ENCODE peak calls at places on chromosomes 3 and 15, in five cellular contexts. One of them, this sample, is unnamed. For H3K4me1, the result is how much of the 10 kb centered on the place peaks cover.

GRCh38 chr3:152314677-152315353 is 46.1 kb downstream of the MBNL1 start:
- DNase-seq in CD8-positive, alpha-beta memory T cell: no peak
- DNase-seq in GM23248: no peak
- DNase-seq in DND-41: no peak
- DNase-seq in mucosa of descending colon: no peak
- DNase-seq in this sample: no peak

GRCh38 chr3:72974956-72975355 is 21.7 kb upstream of the PPP4R2 start:
- DNase-seq in mucosa of descending colon: no peak
- DNase-seq in DND-41: no peak
- DNase-seq in GM23248: no peak
- DNase-seq in CD8-positive, alpha-beta memory T cell: no peak
- DNase-seq in this sample: no peak

GRCh38 chr3:171994646-171995441 is 44.5 kb upstream of the FNDC3B start:
- DNase-seq in mucosa of descending colon: no peak
- DNase-seq in DND-41: no peak
- DNase-seq in GM23248: peak
- DNase-seq in CD8-positive, alpha-beta memory T cell: no peak
- DNase-seq in this sample: no peak

GRCh38 chr15:48021336-48022086 is 99.3 kb upstream of the SLC24A5 start:
- DNase-seq in GM23248: peak
- DNase-seq in mucosa of descending colon: no peak
- DNase-seq in CD8-positive, alpha-beta memory T cell: no peak
- DNase-seq in DND-41: no peak
- DNase-seq in this sample: no peak

GRCh38 chr3:99783009-99783573 is 34.6 kb upstream of the CMSS1 start:
- DNase-seq in CD8-positive, alpha-beta memory T cell: no peak
- DNase-seq in mucosa of descending colon: no peak
- DNase-seq in DND-41: no peak
- DNase-seq in GM23248: peak
- DNase-seq in this sample: no peak

GRCh38 chr3:21718161-21718765 is 32.7 kb downstream of the ZNF385D start:
- DNase-seq in GM23248: peak
- DNase-seq in CD8-positive, alpha-beta memory T cell: no peak
- DNase-seq in DND-41: no peak
- DNase-seq in mucosa of descending colon: no peak
- DNase-seq in this sample: no peak

GRCh38 chr3:148992027-148992634 is 791 bp downstream of the GYG1 start:
- DNase-seq in CD8-positive, alpha-beta memory T cell: no peak
- DNase-seq in mucosa of descending colon: peak
- DNase-seq in DND-41: no peak
- DNase-seq in GM23248: peak
- DNase-seq in this sample: peak

GRCh38 chr3:183073839-183074615 is 25.3 kb downstream of the MCCC1 start:
- DNase-seq in DND-41: no peak
- DNase-seq in CD8-positive, alpha-beta memory T cell: no peak
- DNase-seq in GM23248: peak
- DNase-seq in mucosa of descending colon: no peak
- DNase-seq in this sample: no peak

GRCh38 chr15:78715439-78715838 is 74.4 kb upstream of the CHRNB4 start:
- DNase-seq in mucosa of descending colon: no peak
- DNase-seq in CD8-positive, alpha-beta memory T cell: no peak
- DNase-seq in DND-41: no peak
- DNase-seq in GM23248: peak
- DNase-seq in this sample: no peak

GRCh38 chr15:83919319-83919830 is 265.5 kb downstream of the ADAMTSL3 start:
- DNase-seq in mucosa of descending colon: no peak
- DNase-seq in DND-41: no peak
- DNase-seq in GM23248: no peak
- DNase-seq in CD8-positive, alpha-beta memory T cell: no peak
- DNase-seq in this sample: no peak

DNA sequence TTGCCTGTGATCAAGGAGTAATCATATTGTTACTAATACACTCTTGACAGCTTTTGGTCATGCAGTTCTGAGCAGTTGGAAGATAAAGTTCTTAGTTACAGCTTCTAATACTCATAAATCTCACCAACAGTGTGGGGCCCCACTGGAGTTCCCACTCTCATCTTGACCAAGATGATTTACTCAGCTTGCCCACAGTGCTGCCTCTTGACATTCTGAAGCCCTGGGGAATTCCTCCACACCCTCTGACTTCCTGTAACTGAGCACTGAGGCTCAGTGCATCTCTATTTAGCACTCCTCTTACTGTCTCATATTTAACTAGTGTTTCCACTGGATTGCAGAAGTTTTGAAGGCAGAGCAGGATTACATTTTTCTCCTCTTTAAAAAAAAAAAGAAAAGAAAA is 1.9 kb upstream of the ARL6IP5 start:
- DNase-seq in GM23248: peak
- DNase-seq in mucosa of descending colon: no peak
- DNase-seq in CD8-positive, alpha-beta memory T cell: peak
- DNase-seq in DND-41: peak
- DNase-seq in this sample: no peak
- H3K4me1 ChIP-seq in GM23248: half or more
- H3K4me1 ChIP-seq in mucosa of descending colon: under half
- H3K4me1 ChIP-seq in CD8-positive, alpha-beta memory T cell: half or more
- H3K4me1 ChIP-seq in DND-41: half or more
- H3K4me1 ChIP-seq in this sample: under half

GRCh38 chr3:193346259-193346658 is 32.3 kb downstream of the ATP13A5 start:
- DNase-seq in DND-41: no peak
- DNase-seq in mucosa of descending colon: no peak
- DNase-seq in CD8-positive, alpha-beta memory T cell: no peak
- DNase-seq in GM23248: no peak
- DNase-seq in this sample: no peak

GRCh38 chr3:193345431-193345830 is 33.1 kb downstream of the ATP13A5 start:
- DNase-seq in GM23248: no peak
- DNase-seq in CD8-positive, alpha-beta memory T cell: no peak
- DNase-seq in mucosa of descending colon: no peak
- DNase-seq in DND-41: no peak
- DNase-seq in this sample: no peak

GRCh38 chr3:193344471-193344870 is 34.1 kb downstream of the ATP13A5 start:
- DNase-seq in CD8-positive, alpha-beta memory T cell: no peak
- DNase-seq in GM23248: no peak
- DNase-seq in DND-41: no peak
- DNase-seq in mucosa of descending colon: no peak
- DNase-seq in this sample: no peak

GRCh38 chr3:193342551-193342950 is 36.0 kb downstream of the ATP13A5 start:
- DNase-seq in DND-41: no peak
- DNase-seq in CD8-positive, alpha-beta memory T cell: no peak
- DNase-seq in GM23248: no peak
- DNase-seq in mucosa of descending colon: no peak
- DNase-seq in this sample: no peak

GRCh38 chr3:193343726-193344222 is 34.8 kb downstream of the ATP13A5 start:
- DNase-seq in CD8-positive, alpha-beta memory T cell: no peak
- DNase-seq in DND-41: no peak
- DNase-seq in GM23248: no peak
- DNase-seq in mucosa of descending colon: no peak
- DNase-seq in this sample: no peak
- H3K4me1 ChIP-seq in CD8-positive, alpha-beta memory T cell: under half
- H3K4me1 ChIP-seq in DND-41: under half
- H3K4me1 ChIP-seq in GM23248: under half
- H3K4me1 ChIP-seq in mucosa of descending colon: under half
- H3K4me1 ChIP-seq in this sample: under half

GRCh38 chr3:187015903-187016638 is 85.7 kb downstream of the ST6GAL1 start:
- DNase-seq in mucosa of descending colon: peak
- DNase-seq in CD8-positive, alpha-beta memory T cell: peak
- DNase-seq in GM23248: no peak
- DNase-seq in DND-41: no peak
- DNase-seq in this sample: no peak
- H3K4me1 ChIP-seq in mucosa of descending colon: under half
- H3K4me1 ChIP-seq in CD8-positive, alpha-beta memory T cell: half or more
- H3K4me1 ChIP-seq in GM23248: under half
- H3K4me1 ChIP-seq in DND-41: under half
- H3K4me1 ChIP-seq in this sample: under half

GRCh38 chr3:187186801-187187421 is 10.4 kb upstream of the RTP1 start:
- DNase-seq in mucosa of descending colon: no peak
- DNase-seq in DND-41: no peak
- DNase-seq in CD8-positive, alpha-beta memory T cell: no peak
- DNase-seq in GM23248: peak
- DNase-seq in this sample: no peak

GRCh38 chr3:187188931-187189330 is 8.4 kb upstream of the RTP1 start:
- DNase-seq in GM23248: no peak
- DNase-seq in mucosa of descending colon: no peak
- DNase-seq in CD8-positive, alpha-beta memory T cell: no peak
- DNase-seq in DND-41: no peak
- DNase-seq in this sample: no peak

GRCh38 chr3:187183903-187184302 is 13.4 kb upstream of the RTP1 start:
- DNase-seq in CD8-positive, alpha-beta memory T cell: no peak
- DNase-seq in DND-41: no peak
- DNase-seq in mucosa of descending colon: no peak
- DNase-seq in GM23248: peak
- DNase-seq in this sample: no peak

GRCh38 chr3:187185759-187186158 is 11.5 kb upstream of the RTP1 start:
- DNase-seq in CD8-positive, alpha-beta memory T cell: no peak
- DNase-seq in GM23248: no peak
- DNase-seq in mucosa of descending colon: no peak
- DNase-seq in DND-41: no peak
- DNase-seq in this sample: no peak

GRCh38 chr3:187186375-187186774 is 10.9 kb upstream of the RTP1 start:
- DNase-seq in DND-41: no peak
- DNase-seq in mucosa of descending colon: no peak
- DNase-seq in CD8-positive, alpha-beta memory T cell: no peak
- DNase-seq in GM23248: no peak
- DNase-seq in this sample: no peak
- H3K4me1 ChIP-seq in DND-41: under half
- H3K4me1 ChIP-seq in mucosa of descending colon: under half
- H3K4me1 ChIP-seq in CD8-positive, alpha-beta memory T cell: under half
- H3K4me1 ChIP-seq in GM23248: under half
- H3K4me1 ChIP-seq in this sample: under half

GRCh38 chr15:36903195-36903594 is 197.2 kb downstream of the MEIS2 start:
- DNase-seq in CD8-positive, alpha-beta memory T cell: no peak
- DNase-seq in mucosa of descending colon: no peak
- DNase-seq in GM23248: no peak
- DNase-seq in DND-41: no peak
- DNase-seq in this sample: no peak

GRCh38 chr15:36907295-36907694 is 193.1 kb downstream of the MEIS2 start:
- DNase-seq in CD8-positive, alpha-beta memory T cell: no peak
- DNase-seq in DND-41: no peak
- DNase-seq in mucosa of descending colon: no peak
- DNase-seq in GM23248: no peak
- DNase-seq in this sample: no peak

GRCh38 chr15:36903922-36904479 is 196.3 kb downstream of the MEIS2 start:
- DNase-seq in DND-41: no peak
- DNase-seq in CD8-positive, alpha-beta memory T cell: no peak
- DNase-seq in GM23248: no peak
- DNase-seq in mucosa of descending colon: no peak
- DNase-seq in this sample: no peak

GRCh38 chr15:36908991-36909390 is 191.4 kb downstream of the MEIS2 start:
- DNase-seq in CD8-positive, alpha-beta memory T cell: no peak
- DNase-seq in DND-41: no peak
- DNase-seq in GM23248: no peak
- DNase-seq in mucosa of descending colon: no peak
- DNase-seq in this sample: no peak

DNA sequence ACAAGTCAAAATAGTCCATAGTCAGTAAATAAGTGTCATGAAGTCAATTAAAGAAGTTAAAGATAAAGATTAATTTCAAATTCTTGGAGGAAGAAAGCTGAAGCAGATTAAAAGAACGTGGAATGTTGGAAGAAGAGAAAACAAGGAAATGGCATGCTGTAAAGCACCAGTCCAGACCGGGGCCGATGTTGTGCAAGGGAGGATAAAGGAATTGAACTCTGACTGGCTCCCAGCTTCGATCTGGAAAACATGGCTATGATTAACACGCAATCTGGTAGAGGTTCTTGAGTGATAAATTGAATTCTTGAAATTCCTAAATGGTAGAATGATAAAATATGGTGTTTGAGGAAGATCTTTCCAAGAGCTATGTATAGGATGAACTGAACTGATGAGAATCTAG is 194.4 kb downstream of the MEIS2 start:
- DNase-seq in CD8-positive, alpha-beta memory T cell: no peak
- DNase-seq in DND-41: no peak
- DNase-seq in mucosa of descending colon: no peak
- DNase-seq in GM23248: peak
- DNase-seq in this sample: peak
- H3K4me1 ChIP-seq in CD8-positive, alpha-beta memory T cell: under half
- H3K4me1 ChIP-seq in DND-41: under half
- H3K4me1 ChIP-seq in mucosa of descending colon: under half
- H3K4me1 ChIP-seq in GM23248: under half
- H3K4me1 ChIP-seq in this sample: under half

This sample was measured in right lobe of liver.